ENCODE peak calls at places on chromosomes 7 and 10, in five cellular contexts. One of them, this sample, is unnamed.

GRCh38 chr7:110347091-110347490 is 743.8 kb upstream of the LRRN3 start:
- DNase-seq in stimulated activated CD8-positive, alpha-beta memory T cell treated with anti-CD3 and anti-CD28 coated beads, Interleukin-4, amount 100 ng/mL, for 1 hour: no peak
- DNase-seq in T follicular helper cell: no peak
- DNase-seq in KBM-7: no peak
- DNase-seq in AG04449: no peak
- DNase-seq in this sample: peak; percentile 11

GRCh38 chr10:3782099-3782455 is 2.9 kb downstream of the KLF6 start:
- DNase-seq in stimulated activated CD8-positive, alpha-beta memory T cell treated with anti-CD3 and anti-CD28 coated beads, Interleukin-4, amount 100 ng/mL, for 1 hour: no peak
- DNase-seq in T follicular helper cell: peak; percentile 48
- DNase-seq in KBM-7: no peak
- DNase-seq in AG04449: no peak
- DNase-seq in this sample: peak; percentile 56

GRCh38 chr7:96238976-96239766 is 82.7 kb downstream of the SLC25A13 start:
- DNase-seq in stimulated activated CD8-positive, alpha-beta memory T cell treated with anti-CD3 and anti-CD28 coated beads, Interleukin-4, amount 100 ng/mL, for 1 hour: no peak
- DNase-seq in T follicular helper cell: no peak
- DNase-seq in KBM-7: no peak
- DNase-seq in AG04449: no peak
- DNase-seq in this sample: peak; percentile 1

GRCh38 chr7:41755100-41755499 is 52.2 kb upstream of the INHBA start:
- DNase-seq in stimulated activated CD8-positive, alpha-beta memory T cell treated with anti-CD3 and anti-CD28 coated beads, Interleukin-4, amount 100 ng/mL, for 1 hour: no peak
- DNase-seq in T follicular helper cell: no peak
- DNase-seq in KBM-7: no peak
- DNase-seq in AG04449: no peak
- DNase-seq in this sample: peak; percentile 27

GRCh38 chr7:5354460-5355279 is 69.0 kb downstream of the TNRC18 start:
- DNase-seq in stimulated activated CD8-positive, alpha-beta memory T cell treated with anti-CD3 and anti-CD28 coated beads, Interleukin-4, amount 100 ng/mL, for 1 hour: no peak
- DNase-seq in T follicular helper cell: no peak
- DNase-seq in KBM-7: no peak
- DNase-seq in AG04449: no peak
- DNase-seq in this sample: no peak

GRCh38 chr7:18541189-18541870 is 45.8 kb downstream of the HDAC9 start:
- DNase-seq in stimulated activated CD8-positive, alpha-beta memory T cell treated with anti-CD3 and anti-CD28 coated beads, Interleukin-4, amount 100 ng/mL, for 1 hour: no peak
- DNase-seq in T follicular helper cell: no peak
- DNase-seq in KBM-7: no peak
- DNase-seq in AG04449: peak; percentile 77
- DNase-seq in this sample: no peak

GRCh38 chr10:14146005-14146404 is 184.7 kb downstream of the FRMD4A start:
- DNase-seq in stimulated activated CD8-positive, alpha-beta memory T cell treated with anti-CD3 and anti-CD28 coated beads, Interleukin-4, amount 100 ng/mL, for 1 hour: no peak
- DNase-seq in T follicular helper cell: no peak
- DNase-seq in KBM-7: no peak
- DNase-seq in AG04449: peak; percentile 44
- DNase-seq in this sample: peak; percentile 83

GRCh38 chr7:106057204-106057961 is 54.7 kb downstream of the SYPL1 start:
- DNase-seq in stimulated activated CD8-positive, alpha-beta memory T cell treated with anti-CD3 and anti-CD28 coated beads, Interleukin-4, amount 100 ng/mL, for 1 hour: no peak
- DNase-seq in T follicular helper cell: no peak
- DNase-seq in KBM-7: no peak
- DNase-seq in AG04449: no peak
- DNase-seq in this sample: no peak

GRCh38 chr10:68496072-68496471 is 24.3 kb upstream of the DNA2 start:
- DNase-seq in stimulated activated CD8-positive, alpha-beta memory T cell treated with anti-CD3 and anti-CD28 coated beads, Interleukin-4, amount 100 ng/mL, for 1 hour: no peak
- DNase-seq in T follicular helper cell: no peak
- DNase-seq in KBM-7: no peak
- DNase-seq in AG04449: no peak
- DNase-seq in this sample: no peak

GRCh38 chr7:75688200-75689136 is 50.3 kb downstream of the HIP1 start:
- DNase-seq in stimulated activated CD8-positive, alpha-beta memory T cell treated with anti-CD3 and anti-CD28 coated beads, Interleukin-4, amount 100 ng/mL, for 1 hour: no peak
- DNase-seq in T follicular helper cell: no peak
- DNase-seq in KBM-7: no peak
- DNase-seq in AG04449: no peak
- DNase-seq in this sample: no peak

GRCh38 chr7:112411186-112411795 is 39.0 kb upstream of the IFRD1 start:
- DNase-seq in stimulated activated CD8-positive, alpha-beta memory T cell treated with anti-CD3 and anti-CD28 coated beads, Interleukin-4, amount 100 ng/mL, for 1 hour: no peak
- DNase-seq in T follicular helper cell: no peak
- DNase-seq in KBM-7: no peak
- DNase-seq in AG04449: no peak
- DNase-seq in this sample: peak; percentile 63

GRCh38 chr10:24617771-24618396 is 105.8 kb downstream of the ARHGAP21 start:
- DNase-seq in stimulated activated CD8-positive, alpha-beta memory T cell treated with anti-CD3 and anti-CD28 coated beads, Interleukin-4, amount 100 ng/mL, for 1 hour: no peak
- DNase-seq in T follicular helper cell: peak; percentile 25
- DNase-seq in KBM-7: peak; percentile 74
- DNase-seq in AG04449: no peak
- DNase-seq in this sample: peak; percentile 68

GRCh38 chr10:128887856-128888255 is 579.2 kb upstream of the MGMT start:
- DNase-seq in stimulated activated CD8-positive, alpha-beta memory T cell treated with anti-CD3 and anti-CD28 coated beads, Interleukin-4, amount 100 ng/mL, for 1 hour: no peak
- DNase-seq in T follicular helper cell: no peak
- DNase-seq in KBM-7: no peak
- DNase-seq in AG04449: no peak
- DNase-seq in this sample: no peak

GRCh38 chr7:127819975-127820778 is 168.2 kb downstream of the SND1 start:
- DNase-seq in stimulated activated CD8-positive, alpha-beta memory T cell treated with anti-CD3 and anti-CD28 coated beads, Interleukin-4, amount 100 ng/mL, for 1 hour: no peak
- DNase-seq in T follicular helper cell: no peak
- DNase-seq in KBM-7: peak; percentile 51
- DNase-seq in AG04449: no peak
- DNase-seq in this sample: peak; percentile 64

GRCh38 chr7:2719007-2719406 is 31.0 kb downstream of the AMZ1 start:
- DNase-seq in stimulated activated CD8-positive, alpha-beta memory T cell treated with anti-CD3 and anti-CD28 coated beads, Interleukin-4, amount 100 ng/mL, for 1 hour: peak; percentile 33
- DNase-seq in T follicular helper cell: peak; percentile 55
- DNase-seq in KBM-7: peak; percentile 40
- DNase-seq in AG04449: no peak
- DNase-seq in this sample: peak; percentile 37

GRCh38 chr7:135877799-135878198 is 99.4 kb downstream of the MTPN start:
- DNase-seq in stimulated activated CD8-positive, alpha-beta memory T cell treated with anti-CD3 and anti-CD28 coated beads, Interleukin-4, amount 100 ng/mL, for 1 hour: no peak
- DNase-seq in T follicular helper cell: no peak
- DNase-seq in KBM-7: no peak
- DNase-seq in AG04449: no peak
- DNase-seq in this sample: peak; percentile 32

GRCh38 chr7:2713978-2714377 is 26.0 kb downstream of the AMZ1 start:
- DNase-seq in stimulated activated CD8-positive, alpha-beta memory T cell treated with anti-CD3 and anti-CD28 coated beads, Interleukin-4, amount 100 ng/mL, for 1 hour: no peak
- DNase-seq in T follicular helper cell: no peak
- DNase-seq in KBM-7: no peak
- DNase-seq in AG04449: no peak
- DNase-seq in this sample: no peak

GRCh38 chr10:82815680-82816079 is 940.7 kb downstream of the NRG3 start:
- DNase-seq in stimulated activated CD8-positive, alpha-beta memory T cell treated with anti-CD3 and anti-CD28 coated beads, Interleukin-4, amount 100 ng/mL, for 1 hour: no peak
- DNase-seq in T follicular helper cell: no peak
- DNase-seq in KBM-7: no peak
- DNase-seq in AG04449: no peak
- DNase-seq in this sample: no peak

GRCh38 chr10:78686444-78687060 is 382.2 kb upstream of the ZMIZ1 start:
- DNase-seq in stimulated activated CD8-positive, alpha-beta memory T cell treated with anti-CD3 and anti-CD28 coated beads, Interleukin-4, amount 100 ng/mL, for 1 hour: no peak
- DNase-seq in T follicular helper cell: no peak
- DNase-seq in KBM-7: no peak
- DNase-seq in AG04449: no peak
- DNase-seq in this sample: no peak

GRCh38 chr7:102064361-102065025 is 222.2 kb upstream of the SH2B2 start:
- DNase-seq in stimulated activated CD8-positive, alpha-beta memory T cell treated with anti-CD3 and anti-CD28 coated beads, Interleukin-4, amount 100 ng/mL, for 1 hour: no peak
- DNase-seq in T follicular helper cell: no peak
- DNase-seq in KBM-7: peak; percentile 84
- DNase-seq in AG04449: no peak
- DNase-seq in this sample: peak; percentile 58

This sample was measured in ELR.